ENCODE peak calls at places on chromosomes 12 and 14, in four cellular contexts. O is left lung, M is dorsolateral prefrontal cortex, N is brain microvascular endothelial cell. F is an unnamed sample.
A peak's percentile ranks its signal among the peaks of the same experiment; 100 is the strongest.

GRCh38 chr12:72025524-72025923 is 86.9 kb downstream of the TPH2 start:
- DNase-seq in N (no peak), M (no peak), O (no peak), F (no peak)

GRCh38 chr12:90342081-90342480 is 612.9 kb downstream of the CCER1 start:
- DNase-seq in N (no peak), O (no peak), M (no peak), F (no peak)

GRCh38 chr14:74634481-74634880 is 22.4 kb upstream of the LTBP2 start:
- DNase-seq in N (no peak), O (no peak), M (no peak), F (no peak)

GRCh38 chr12:49827351-49828099 is 688 bp downstream of the NCKAP5L start:
- DNase-seq in M (peak; percentile 64), O (peak; percentile 73), N (peak; percentile 21), F (no peak)

GRCh38 chr12:57621497-57622292 is 10.5 kb downstream of the ARHGEF25 start:
- DNase-seq in N (no peak), O (no peak), M (peak; percentile 70), F (no peak)

GRCh38 chr12:14782756-14783155 is 20.5 kb downstream of the WBP11 start:
- DNase-seq in M (no peak), O (no peak), N (no peak), F (no peak)

GRCh38 chr12:661720-662486 is 1.3 kb downstream of the NINJ2 start:
- DNase-seq in N (no peak), O (no peak), M (no peak), F (no peak)

GRCh38 chr14:101072945-101073597 is 169.5 kb upstream of the RTL1 start:
- DNase-seq in N (peak; percentile 98), M (peak; percentile 67), O (peak; percentile 53), F (no peak)

DNA sequence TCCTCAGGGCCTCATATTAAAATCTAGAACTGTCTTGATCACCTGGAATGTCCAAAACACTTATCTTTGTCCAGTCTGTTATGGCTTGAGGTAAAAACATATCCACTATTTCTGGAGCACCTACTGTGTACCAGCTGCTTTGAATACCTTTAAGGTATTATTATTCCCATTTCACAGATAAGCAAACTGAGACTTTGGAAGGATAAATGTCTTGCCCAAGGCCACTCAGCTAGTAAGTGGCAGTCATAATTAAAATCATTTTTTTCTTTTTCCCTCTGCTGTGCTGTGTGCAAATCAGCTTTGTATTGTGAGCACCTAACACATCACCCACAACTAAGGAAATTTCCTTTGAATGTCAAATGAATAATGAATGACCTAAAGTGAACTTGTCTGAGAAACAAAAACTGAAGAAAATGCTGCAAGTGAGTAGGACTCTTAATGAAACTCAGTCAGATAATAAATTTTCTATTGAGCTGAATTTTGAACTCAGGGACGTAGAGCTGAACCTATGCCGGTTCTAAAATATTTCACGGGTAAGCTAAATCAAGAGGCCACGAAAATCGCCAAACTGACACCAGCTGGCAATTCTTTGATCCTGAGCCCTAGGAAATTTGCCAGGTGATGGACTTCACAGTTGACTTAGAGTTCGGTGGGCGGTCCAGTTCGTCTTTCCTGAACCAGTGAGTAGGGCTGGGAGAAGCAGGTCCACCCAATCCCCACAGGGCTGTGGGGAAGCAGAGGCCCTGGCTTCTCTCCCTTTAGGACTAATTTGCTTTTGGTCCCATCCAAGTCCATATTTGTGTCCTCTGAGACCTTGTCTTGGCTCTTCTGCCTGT is 159.7 kb upstream of the PWP1 start:
- DNase-seq in O (no peak), M (no peak), N (no peak), F (no peak)
- H3K27ac ChIP-seq in O (no peak overlapping the region), M (no peak overlapping the region), N (no peak overlapping the region), F (no peak overlapping the region)

GRCh38 chr14:60863251-60863650 is 117.6 kb downstream of the TRMT5 start:
- DNase-seq in M (no peak), N (no peak), O (no peak), F (no peak)
- H3K27ac ChIP-seq in M (no peak overlapping the region), N (no peak overlapping the region), O (no peak overlapping the region), F (no peak overlapping the region)

GRCh38 chr14:70653662-70654061 is 11.9 kb downstream of the TTC9 start:
- DNase-seq in N (no peak), O (no peak), M (no peak), F (no peak)

GRCh38 chr14:70652871-70653270 is 11.2 kb downstream of the TTC9 start:
- DNase-seq in O (no peak), M (no peak), N (no peak), F (no peak)

GRCh38 chr14:70654609-70655008 is 12.9 kb downstream of the TTC9 start:
- DNase-seq in M (no peak), O (no peak), N (no peak), F (no peak)

GRCh38 chr14:70658899-70659298 is 17.2 kb downstream of the TTC9 start:
- DNase-seq in M (no peak), O (no peak), N (no peak), F (no peak)

GRCh38 chr14:70655110-70655826 is 13.6 kb downstream of the TTC9 start:
- DNase-seq in M (no peak), O (no peak), N (no peak), F (peak; percentile 11)
- H3K27ac ChIP-seq in M (no peak overlapping the region), O (no peak overlapping the region), N (no peak overlapping the region), F (no peak overlapping the region)

GRCh38 chr12:2172486-2173214 is 119.9 kb downstream of the CACNA1C start:
- DNase-seq in N (no peak), M (no peak), O (no peak), F (no peak)
- H3K27ac ChIP-seq in N (no peak overlapping the region), M (no peak overlapping the region), O (no peak overlapping the region), F (no peak overlapping the region)

DNA sequence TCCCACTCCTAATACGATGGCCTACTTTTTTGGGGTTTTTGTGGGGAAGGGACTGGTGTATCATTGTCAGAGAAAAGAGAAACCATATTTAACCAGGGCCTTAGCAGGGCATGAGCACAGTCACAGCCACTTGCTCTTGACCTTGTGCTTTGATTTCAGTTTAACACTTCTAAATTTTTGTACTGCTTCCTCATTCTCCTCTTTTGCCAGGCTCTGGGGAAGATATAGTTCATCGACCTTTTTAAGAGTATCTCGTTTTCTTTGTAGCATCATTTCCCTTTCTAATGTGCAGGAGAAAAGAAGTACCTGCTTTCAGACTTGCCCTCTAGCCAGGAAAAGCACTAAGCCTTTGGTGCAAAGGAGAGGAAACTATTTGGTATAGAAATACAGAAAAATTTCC is 2.2 kb downstream of the ZBTB1 start:
- DNase-seq in O (no peak), N (no peak), M (no peak), F (no peak)
- H3K27ac ChIP-seq in O (peak overlapping the region; percentile 49), N (no peak overlapping the region), M (no peak overlapping the region), F (peak overlapping the region; percentile 100)

GRCh38 chr14:86796221-86797074 is 1196.5 kb downstream of the GALC start:
- DNase-seq in N (no peak), O (no peak), M (no peak), F (no peak)

GRCh38 chr14:86798330-86798729 is 1194.7 kb downstream of the GALC start:
- DNase-seq in O (no peak), M (no peak), N (no peak), F (no peak)

GRCh38 chr14:86797075-86797351 is 1196.0 kb downstream of the GALC start:
- DNase-seq in O (no peak), N (no peak), M (no peak), F (no peak)

GRCh38 chr14:86790408-86791364 is 1202.3 kb downstream of the GALC start:
- DNase-seq in O (no peak), N (no peak), M (no peak), F (no peak)

DNA sequence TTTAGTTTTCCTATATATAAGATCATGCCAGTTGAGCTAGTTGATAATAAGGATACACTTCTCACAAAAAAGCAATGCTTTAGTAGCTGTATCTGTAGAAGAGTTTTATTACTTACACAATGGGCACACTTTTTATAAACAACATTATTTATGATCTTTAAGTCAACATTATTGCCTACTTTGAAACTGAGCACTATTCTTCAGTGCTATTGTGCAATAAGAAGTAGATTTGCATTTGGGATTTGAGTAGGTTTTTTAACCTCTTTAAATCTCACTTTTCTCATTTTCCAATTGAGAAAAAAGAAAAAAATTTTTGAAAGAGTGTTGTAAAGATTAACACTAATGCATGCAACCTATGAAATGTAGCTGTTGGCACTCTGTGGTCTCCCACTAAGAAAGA is 1198.3 kb downstream of the GALC start:
- DNase-seq in M (no peak), O (no peak), N (no peak), F (no peak)
- H3K27ac ChIP-seq in M (no peak overlapping the region), O (no peak overlapping the region), N (no peak overlapping the region), F (no peak overlapping the region)

DNA sequence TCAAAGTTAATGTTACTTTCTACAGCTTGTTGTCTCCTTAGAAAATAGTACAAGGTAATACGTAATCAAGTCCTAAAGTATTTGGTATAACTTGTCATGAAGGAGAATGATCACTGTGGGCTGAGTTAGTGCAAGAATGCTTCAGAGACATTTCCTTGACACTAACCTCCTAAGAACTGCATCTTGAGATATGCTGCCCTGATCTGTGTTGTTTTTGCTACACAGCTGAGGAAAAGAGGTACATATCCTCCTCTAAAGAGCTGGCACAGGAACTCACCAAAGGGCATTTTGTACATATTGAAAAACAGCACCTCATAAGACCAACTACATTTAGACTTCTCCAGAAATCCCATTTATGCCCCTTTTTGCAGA is 28.7 kb downstream of the RAP1B start:
- DNase-seq in N (no peak), O (no peak), M (no peak), F (no peak)
- H3K27ac ChIP-seq in N (no peak overlapping the region), O (no peak overlapping the region), M (no peak overlapping the region), F (no peak overlapping the region)

DNA sequence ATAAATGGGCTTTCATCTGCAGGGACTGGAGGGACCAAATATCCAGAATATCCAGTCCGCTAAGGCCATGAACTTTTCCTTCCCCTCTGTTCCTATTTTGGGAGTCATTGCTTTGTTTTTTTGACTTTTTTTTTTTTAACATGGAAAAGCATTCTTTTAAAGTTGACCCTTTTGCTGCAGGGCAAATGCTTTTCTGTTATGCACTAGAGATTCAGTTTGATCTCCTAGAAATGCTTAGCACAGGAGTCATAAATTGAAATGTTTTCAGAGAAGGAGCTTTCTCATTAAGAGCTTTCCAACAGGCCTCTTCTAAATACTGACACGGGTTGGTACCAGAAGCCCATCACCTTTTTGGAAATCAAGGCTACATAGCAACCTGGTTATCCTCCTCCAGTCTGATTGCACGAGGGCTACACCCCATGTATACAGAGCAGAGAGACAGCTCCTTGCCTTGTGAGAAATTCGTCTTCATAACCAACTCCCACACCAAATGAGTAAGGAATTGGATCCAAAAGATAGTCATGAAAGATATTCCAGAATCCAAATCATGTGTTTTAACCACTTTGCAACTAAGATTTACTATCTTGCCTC is 389.6 kb downstream of the ZFP36L1 start:
- DNase-seq in M (no peak), O (no peak), N (no peak), F (no peak)
- H3K27ac ChIP-seq in M (no peak overlapping the region), O (peak overlapping the region; percentile 1), N (no peak overlapping the region), F (no peak overlapping the region)

DNA sequence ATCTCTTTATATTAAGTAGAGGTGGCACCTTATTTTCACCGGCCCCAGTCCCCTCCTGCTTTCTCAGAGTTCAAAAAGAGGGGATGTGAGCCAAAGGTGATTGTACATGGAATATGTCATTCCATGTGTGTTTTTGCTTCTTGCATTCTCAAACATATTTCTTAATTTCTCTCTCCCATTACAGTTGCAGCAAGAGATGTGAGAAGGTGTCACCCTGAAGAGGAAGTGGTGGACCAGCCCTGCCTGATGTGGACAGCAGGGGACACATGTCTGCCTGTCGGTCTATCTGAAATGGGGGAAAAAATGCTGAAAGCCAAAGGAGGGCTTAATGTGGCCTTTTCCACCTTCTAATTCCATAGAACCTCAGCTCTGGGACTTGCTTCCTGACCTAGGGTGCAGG is 1.9 kb upstream of the FOXN3 start:
- DNase-seq in O (no peak), N (no peak), M (no peak), F (no peak)
- H3K27ac ChIP-seq in O (no peak overlapping the region), N (no peak overlapping the region), M (no peak overlapping the region), F (peak overlapping the region; percentile 96)

GRCh38 chr14:24232645-24233537 is at the start of gene GMPR2:
- DNase-seq in N (no peak), O (no peak), M (no peak), F (no peak)
- H3K27ac ChIP-seq in N (peak within 1 kb of the TSS; percentile 85), O (peak within 1 kb of the TSS; percentile 93), M (peak within 1 kb of the TSS; percentile 96), F (peak within 1 kb of the TSS; percentile 86)